ENCODE peak calls at places on chromosomes 6 and 20, in seven cellular contexts. N is body of pancreas; M is CD8-positive, alpha-beta T cell; V is astrocyte of the spinal cord; S is pancreas; K is left ventricle myocardium inferior; Z is right lobe of liver. D is an unnamed sample.

GRCh38 chr6:12937971-12938370 is 221.4 kb downstream of the PHACTR1 start:
- DNase-seq in Z (no peak), S (no peak), V (no peak), M (no peak), K (no peak), N (no peak), D (no peak)

GRCh38 chr6:109790131-109790530 is 99.0 kb downstream of the FIG4 start:
- DNase-seq in V (peak), Z (no peak), M (no peak), K (no peak), S (no peak), N (no peak), D (peak)

GRCh38 chr6:159929819-159930218 is 39.0 kb downstream of the MAS1 start:
- DNase-seq in Z (no peak), V (no peak), M (peak), S (peak), N (peak), K (no peak), D (no peak)

GRCh38 chr6:45255434-45255833 is 72.7 kb upstream of the RUNX2 start:
- DNase-seq in K (no peak), M (no peak), N (no peak), Z (no peak), V (no peak), S (no peak), D (no peak)

GRCh38 chr6:2714359-2714895 is 36.3 kb downstream of the MYLK4 start:
- DNase-seq in V (peak), S (no peak), K (no peak), M (no peak), Z (no peak), N (no peak), D (peak)

GRCh38 chr20:47857142-47857993 is 72.1 kb upstream of the SULF2 start:
- DNase-seq in N (no peak), S (no peak), K (peak), M (no peak), V (no peak), Z (no peak), D (peak)

GRCh38 chr20:62376112-62377063 is 9.3 kb upstream of the LAMA5 start:
- DNase-seq in V (no peak), M (no peak), Z (peak), K (no peak), N (peak), S (no peak), D (peak)

GRCh38 chr20:57274846-57275245 is 8.4 kb upstream of the BMP7 start:
- DNase-seq in V (no peak), K (no peak), N (no peak), S (no peak), M (no peak), Z (no peak), D (no peak)

GRCh38 chr6:41488392-41489129 is 57.6 kb upstream of the FOXP4 start:
- DNase-seq in S (no peak), N (no peak), K (no peak), Z (no peak), V (peak), M (no peak), D (peak)

GRCh38 chr6:144469144-144469575 is 184.0 kb downstream of the UTRN start:
- DNase-seq in Z (no peak), S (no peak), N (no peak), V (no peak), M (no peak), K (no peak), D (no peak)

GRCh38 chr6:38937839-38938613 is 110.6 kb upstream of the GLP1R start:
- DNase-seq in N (no peak), K (no peak), V (no peak), Z (no peak), S (no peak), M (no peak), D (no peak)

GRCh38 chr20:62921119-62921687 is 5.1 kb downstream of the DIDO1 start:
- DNase-seq in M (peak), K (no peak), N (peak), V (peak), Z (peak), S (no peak), D (peak)

GRCh38 chr6:116667620-116668019 is 946 bp downstream of the ZUP1 start:
- DNase-seq in K (no peak), M (no peak), S (no peak), N (no peak), V (no peak), Z (no peak), D (no peak)

GRCh38 chr20:58087567-58087858 is 140.9 kb downstream of the ANKRD60 start:
- DNase-seq in Z (no peak), V (no peak), K (no peak), S (no peak), N (no peak), M (no peak), D (no peak)

GRCh38 chr20:61835301-61835700 is 230.4 kb downstream of the TAF4 start:
- DNase-seq in K (no peak), N (no peak), S (no peak), V (no peak), Z (peak), M (no peak), D (no peak)

GRCh38 chr20:24754691-24755090 is 194.4 kb upstream of the CST7 start:
- DNase-seq in V (no peak), S (no peak), M (no peak), N (no peak), K (no peak), Z (no peak), D (no peak)

GRCh38 chr6:159306134-159306537 is 136.9 kb downstream of the FNDC1 start:
- DNase-seq in S (no peak), Z (no peak), K (no peak), M (no peak), V (no peak), N (no peak), D (no peak)

GRCh38 chr6:125078602-125079321 is 74.8 kb upstream of the TPD52L1 start:
- DNase-seq in Z (no peak), M (no peak), N (no peak), V (no peak), S (no peak), K (no peak), D (no peak)

GRCh38 chr6:29941476-29941875 is 856 bp upstream of the HLA-A start:
- DNase-seq in Z (no peak), V (no peak), M (no peak), N (no peak), S (no peak), K (no peak), D (peak)

GRCh38 chr6:52457096-52457495 is 37.0 kb downstream of the EFHC1 start:
- DNase-seq in N (no peak), Z (no peak), K (no peak), V (no peak), S (no peak), M (no peak), D (no peak)

GRCh38 chr6:107634147-107635057 is 144.5 kb downstream of the SOBP start:
- DNase-seq in M (peak), S (peak), N (no peak), K (peak), V (no peak), Z (no peak), D (no peak)

GRCh38 chr20:43911066-43911465 is 3.6 kb upstream of the TOX2 start:
- DNase-seq in N (no peak), M (no peak), Z (no peak), S (no peak), V (peak), K (no peak), D (peak)

GRCh38 chr20:47272893-47273590 is 83.5 kb downstream of the ZMYND8 start:
- DNase-seq in M (peak), N (peak), S (no peak), V (peak), Z (no peak), K (no peak), D (peak)

GRCh38 chr6:84547341-84547794 is 217.0 kb downstream of the TBX18 start:
- DNase-seq in K (no peak), V (no peak), S (no peak), N (no peak), Z (no peak), M (no peak), D (no peak)

GRCh38 chr6:4316867-4317400 is 181.6 kb upstream of the ECI2 start:
- DNase-seq in S (no peak), N (peak), Z (no peak), K (peak), V (peak), M (no peak), D (peak)

GRCh38 chr6:14713008-14713452 is 532.8 kb upstream of the JARID2 start:
- DNase-seq in M (no peak), S (no peak), K (peak), N (no peak), Z (no peak), V (peak), D (peak)

GRCh38 chr20:24948939-24949679 is at the start of gene CST7:
- DNase-seq in V (no peak), S (peak), K (no peak), N (peak), M (peak), Z (no peak), D (no peak)

GRCh38 chr6:12313992-12314589 is 23.9 kb downstream of the EDN1 start:
- DNase-seq in S (peak), Z (no peak), V (no peak), M (no peak), N (peak), K (no peak), D (peak)

GRCh38 chr6:132256457-132256856 is 144.8 kb downstream of the MOXD1 start:
- DNase-seq in N (no peak), K (no peak), S (no peak), Z (no peak), V (no peak), M (no peak), D (no peak)

GRCh38 chr6:118768904-118769325 is 117.5 kb upstream of the CEP85L start:
- DNase-seq in N (no peak), Z (no peak), V (no peak), M (no peak), K (no peak), S (no peak), D (no peak)

GRCh38 chr6:101226677-101227135 is 166.8 kb upstream of the GRIK2 start:
- DNase-seq in V (peak), S (no peak), M (no peak), K (no peak), N (no peak), Z (no peak), D (peak)

GRCh38 chr6:146153040-146153758 is 124.3 kb downstream of the GRM1 start:
- DNase-seq in M (no peak), S (no peak), K (no peak), N (no peak), V (no peak), Z (no peak), D (no peak)

GRCh38 chr6:67933278-67933677 is 701.8 kb upstream of the ADGRB3 start:
- DNase-seq in M (no peak), Z (no peak), N (no peak), V (no peak), S (no peak), K (no peak), D (peak)

GRCh38 chr6:28776269-28777146 is 147.3 kb downstream of the TRIM27 start:
- DNase-seq in S (no peak), K (no peak), N (no peak), Z (no peak), V (no peak), M (no peak), D (no peak)

GRCh38 chr6:52526634-52527033 is 50.2 kb downstream of the TRAM2 start:
- DNase-seq in M (no peak), Z (no peak), K (no peak), V (no peak), N (no peak), S (no peak), D (no peak)

GRCh38 chr6:90219168-90219985 is 77.3 kb downstream of the BACH2 start:
- DNase-seq in M (peak), V (peak), K (no peak), N (peak), S (no peak), Z (no peak), D (peak)

DNA sequence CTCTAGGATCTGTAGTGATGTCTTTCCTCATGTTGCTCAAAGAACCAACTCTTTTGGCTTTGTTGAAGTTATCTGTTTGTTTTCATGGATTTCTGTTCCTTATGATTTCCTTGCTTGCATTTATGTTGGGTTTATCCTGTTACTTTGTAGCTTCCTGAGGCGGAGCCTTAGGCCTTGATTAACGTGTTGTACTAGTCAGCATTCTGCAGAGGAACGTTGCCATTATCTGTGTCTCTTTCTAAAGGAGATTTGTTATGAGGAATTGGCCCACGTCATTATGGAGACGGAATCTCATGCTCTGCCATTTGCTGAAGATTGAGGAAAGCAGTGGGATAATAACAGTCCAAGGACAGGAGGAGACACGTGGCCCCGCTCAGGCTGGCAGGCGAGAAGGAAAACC is 29.9 kb downstream of the UCKL1 start:
- DNase-seq in V (no peak), N (no peak), M (no peak), Z (no peak), K (no peak), S (no peak), D (no peak)
- H3K4me3 ChIP-seq in V (no peak), N (no peak), M (no peak), Z (no peak), K (no peak), S (no peak), D (no peak)

DNA sequence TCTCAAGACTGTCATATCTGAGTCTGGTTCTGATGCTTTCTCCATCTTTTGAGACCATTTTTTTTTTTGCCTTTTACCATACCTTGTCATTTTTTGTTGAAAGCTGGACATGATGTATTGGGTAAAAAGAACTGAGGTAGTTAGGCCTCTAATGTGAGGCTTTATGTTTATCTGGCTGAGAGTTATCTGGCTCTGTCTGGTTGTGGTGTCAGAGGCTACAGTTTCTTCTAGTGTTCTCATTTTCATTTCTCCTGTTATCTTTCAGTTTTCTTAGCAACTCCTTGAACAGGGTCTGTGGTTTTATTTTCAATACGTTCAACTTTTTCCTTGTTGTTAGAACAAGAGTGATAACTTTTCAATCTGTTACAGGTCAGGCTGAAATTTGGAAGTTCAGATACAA is 49.2 kb upstream of the ATXN1 start:
- DNase-seq in Z (no peak), S (no peak), M (no peak), K (no peak), N (no peak), V (no peak), D (no peak)
- TF ChIP-seq CTCF in Z (no peak), S (no peak), M (no peak), K (no peak), N (no peak), V (no peak), D (no peak)

GRCh38 chr6:26155066-26155925 is 68.1 kb downstream of the HFE start:
- DNase-seq in Z (no peak), V (peak), N (peak), M (no peak), S (peak), K (peak), D (no peak)
- H3K4me3 ChIP-seq in Z (peak), V (peak), N (no peak), M (peak), S (peak), K (peak), D (peak)

DNA sequence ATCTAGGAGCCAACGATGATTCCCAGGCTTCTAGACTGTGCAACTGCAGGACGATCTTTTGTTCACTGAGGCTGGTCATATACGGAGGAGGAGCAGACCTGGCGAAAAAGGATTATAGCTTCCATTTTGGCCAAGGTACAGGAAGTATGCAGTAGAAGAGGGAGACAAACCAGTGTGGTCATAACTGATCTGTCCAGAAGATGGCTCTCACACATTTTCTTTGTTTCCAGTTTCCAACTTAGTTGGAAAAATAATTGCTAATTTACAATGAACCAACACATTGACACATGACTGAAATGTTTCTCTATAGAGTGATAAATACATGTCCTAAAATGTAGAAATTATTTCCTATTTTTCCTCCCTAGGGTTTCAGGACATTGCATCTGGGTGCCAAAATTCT is 364.1 kb upstream of the BTBD3 start:
- DNase-seq in S (no peak), K (no peak), M (no peak), Z (no peak), V (peak), N (no peak), D (peak)
- TF ChIP-seq CTCF in S (no peak), K (peak), M (no peak), Z (peak), V (peak), N (no peak), D (peak)

DNA sequence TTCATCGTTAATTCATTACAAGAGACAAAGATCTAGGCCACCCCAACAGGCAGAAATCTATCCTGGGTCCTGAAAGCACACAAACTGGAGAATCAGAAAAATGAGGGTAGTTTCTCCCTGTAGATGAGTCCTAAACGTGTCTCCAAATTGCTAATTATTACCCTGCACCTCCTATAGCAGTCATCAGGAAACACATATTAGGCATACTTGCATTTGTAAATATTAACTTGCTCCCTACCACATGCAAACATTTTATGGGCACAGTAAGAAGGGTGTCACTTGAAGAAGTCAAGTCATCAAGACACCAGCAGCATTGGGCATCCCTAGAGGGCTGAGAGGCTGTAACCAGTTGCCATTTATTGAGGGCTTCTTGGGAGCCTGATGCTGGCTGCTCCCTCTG is 17.9 kb upstream of the SIRPB1 start:
- DNase-seq in V (no peak), M (no peak), K (no peak), S (no peak), N (no peak), Z (no peak), D (no peak)
- H3K4me3 ChIP-seq in V (no peak), M (no peak), K (no peak), S (no peak), N (no peak), Z (no peak), D (no peak)

DNA sequence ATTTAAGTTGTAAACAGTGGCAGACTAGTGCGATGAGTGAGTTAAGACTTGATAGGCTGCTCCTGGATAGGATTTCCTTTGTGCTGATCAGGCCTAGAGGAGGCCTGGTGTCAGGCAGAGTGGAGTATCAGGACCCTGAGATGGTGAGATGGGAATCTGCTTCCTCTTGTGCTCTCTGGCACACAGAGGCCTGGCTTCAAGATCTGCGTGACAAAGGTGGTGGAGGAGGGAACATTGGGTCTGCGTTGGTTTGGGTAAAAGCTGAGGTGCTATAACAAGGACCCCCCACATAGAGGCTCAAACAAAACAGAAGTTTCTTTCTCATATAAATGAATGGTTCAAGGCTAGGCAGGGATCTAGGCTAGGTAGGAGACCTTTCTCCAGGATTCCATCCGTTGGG is 20.3 kb downstream of the SCAND1 start:
- DNase-seq in M (no peak), K (no peak), N (no peak), Z (no peak), S (no peak), V (no peak), D (no peak)
- TF ChIP-seq CTCF in M (no peak), K (no peak), N (no peak), Z (no peak), S (no peak), V (no peak), D (no peak)

GRCh38 chr6:152299336-152299735 is 337.8 kb downstream of the SYNE1 start:
- DNase-seq in S (no peak), Z (no peak), N (no peak), K (no peak), V (no peak), M (no peak), D (no peak)

GRCh38 chr6:152301021-152301805 is 335.9 kb downstream of the SYNE1 start:
- DNase-seq in V (no peak), S (no peak), N (no peak), Z (no peak), M (no peak), K (no peak), D (peak)

GRCh38 chr6:152298055-152298647 is 339.0 kb downstream of the SYNE1 start:
- DNase-seq in M (no peak), K (no peak), S (no peak), Z (no peak), N (no peak), V (no peak), D (no peak)

GRCh38 chr6:152301806-152302568 is 335.2 kb downstream of the SYNE1 start:
- DNase-seq in K (peak), N (peak), M (peak), Z (peak), S (peak), V (peak), D (peak)

GRCh38 chr6:152300517-152300916 is 336.6 kb downstream of the SYNE1 start:
- DNase-seq in S (no peak), Z (no peak), M (no peak), V (no peak), N (no peak), K (no peak), D (no peak)
- H3K4me3 ChIP-seq in S (no peak), Z (peak), M (peak), V (no peak), N (no peak), K (peak), D (no peak)

GRCh38 chr6:166474721-166475565 is 92.2 kb upstream of the MPC1 start:
- DNase-seq in N (no peak), S (no peak), V (no peak), Z (no peak), K (no peak), M (no peak), D (peak)
- TF ChIP-seq CTCF in N (no peak), S (no peak), V (no peak), Z (no peak), K (no peak), M (no peak), D (no peak)

DNA sequence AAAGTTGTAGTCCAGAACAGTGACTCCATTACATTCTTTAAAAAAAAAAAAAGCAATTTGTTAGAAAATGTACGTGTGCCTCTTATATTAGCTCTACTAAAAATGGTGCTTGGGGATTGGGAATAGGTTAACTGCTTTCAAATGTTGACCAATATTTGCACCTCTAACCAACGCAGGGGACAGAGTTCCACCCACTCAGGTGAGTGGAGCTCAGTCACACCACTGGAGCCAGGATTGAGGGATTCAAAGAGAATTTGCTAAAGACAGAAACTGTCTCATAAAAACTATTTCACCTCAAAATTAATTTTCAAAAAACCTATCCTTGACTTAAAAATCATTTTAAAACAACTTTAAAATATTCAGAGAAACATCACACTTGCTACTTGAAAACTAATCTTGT is 88.8 kb downstream of the PDE10A start:
- DNase-seq in Z (no peak), K (no peak), M (no peak), V (no peak), N (no peak), S (no peak), D (no peak)
- H3K4me3 ChIP-seq in Z (no peak), K (no peak), M (no peak), V (no peak), N (no peak), S (no peak), D (no peak)